ENCODE peak calls at places on chromosomes 1 and 21, in six cellular contexts. U is GM12878, M is HepG2, V is H1, L is SK-N-SH, J is K562. D is an unnamed sample.

GRCh38 chr1:183472488-183473285 is at the start of gene SMG7:
- DNase-seq in U (no peak), M (no peak), V (no peak), L (no peak), J (peak), D (peak)

GRCh38 chr1:70248729-70249128 is 27.5 kb downstream of the SRSF11 start:
- DNase-seq in U (no peak), M (no peak), V (no peak), L (no peak), J (no peak), D (no peak)

GRCh38 chr1:46667782-46668760 is at the start of gene ATPAF1:
- DNase-seq in U (peak), M (peak), V (peak), L (peak), J (peak), D (peak)

GRCh38 chr1:94068096-94068830 is 52.7 kb downstream of the ABCA4 start:
- DNase-seq in U (no peak), M (peak), V (no peak), L (no peak), J (no peak), D (no peak)

GRCh38 chr21:36697473-36698159 is 1.3 kb upstream of the SIM2 start:
- DNase-seq in U (no peak), M (no peak), V (peak), L (peak), J (no peak), D (no peak)

GRCh38 chr1:172662464-172663109 is 3.7 kb downstream of the FASLG start:
- DNase-seq in U (peak), M (no peak), V (no peak), L (peak), J (peak), D (peak)

GRCh38 chr1:86704972-86705632 is 726 bp downstream of the SH3GLB1 start:
- DNase-seq in U (no peak), M (peak), V (peak), L (peak), J (peak), D (peak)

GRCh38 chr1:59061876-59062275 is 235.0 kb upstream of the FGGY start:
- DNase-seq in U (no peak), M (no peak), V (no peak), L (no peak), J (peak), D (no peak)

GRCh38 chr1:21205416-21205815 is 28.7 kb upstream of the EIF4G3 start:
- DNase-seq in U (no peak), M (no peak), V (no peak), L (no peak), J (no peak), D (no peak)

GRCh38 chr21:45192332-45192731 is 95.4 kb downstream of the POFUT2 start:
- DNase-seq in U (no peak), M (no peak), V (no peak), L (no peak), J (no peak), D (no peak)

GRCh38 chr1:35707253-35708178 is 11.2 kb downstream of the C1orf216 start:
- DNase-seq in U (no peak), M (no peak), V (peak), L (peak), J (peak), D (no peak)

GRCh38 chr1:72284398-72285073 is 2.2 kb upstream of the NEGR1 start:
- DNase-seq in U (no peak), M (peak), V (peak), L (peak), J (no peak), D (no peak)

GRCh38 chr1:81221564-81221963 is 579.2 kb upstream of the ADGRL2 start:
- DNase-seq in U (no peak), M (no peak), V (no peak), L (no peak), J (no peak), D (no peak)

GRCh38 chr21:36981049-36981391 is 14.6 kb upstream of the HLCS start:
- DNase-seq in U (no peak), M (no peak), V (no peak), L (no peak), J (no peak), D (no peak)

GRCh38 chr1:28190337-28190979 is 14.0 kb upstream of the PTAFR start:
- DNase-seq in U (no peak), M (no peak), V (no peak), L (no peak), J (no peak), D (no peak)

GRCh38 chr1:231359113-231359512 is 21.0 kb downstream of the SPRTN start:
- DNase-seq in U (no peak), M (no peak), V (no peak), L (no peak), J (peak), D (no peak)

GRCh38 chr1:96492236-96492635 is 229.3 kb upstream of the PTBP2 start:
- DNase-seq in U (no peak), M (no peak), V (no peak), L (no peak), J (no peak), D (no peak)

GRCh38 chr1:178739285-178740045 is 14.4 kb downstream of the RALGPS2 start:
- DNase-seq in U (no peak), M (no peak), V (no peak), L (no peak), J (no peak), D (no peak)

GRCh38 chr21:36478941-36479340 is 981 bp downstream of the CLDN14 start:
- DNase-seq in U (no peak), M (no peak), V (peak), L (no peak), J (no peak), D (peak)

GRCh38 chr1:109959632-109959973 is 25.0 kb upstream of the AHCYL1 start:
- DNase-seq in U (no peak), M (no peak), V (no peak), L (no peak), J (no peak), D (no peak)

GRCh38 chr1:202618387-202619022 is 91.7 kb downstream of the SYT2 start:
- DNase-seq in U (no peak), M (no peak), V (no peak), L (no peak), J (no peak), D (no peak)

GRCh38 chr1:8396912-8397406 is 79.0 kb downstream of the SLC45A1 start:
- DNase-seq in U (peak), M (peak), V (no peak), L (peak), J (peak), D (no peak)

GRCh38 chr21:25912402-25912746 is 177.6 kb downstream of the GABPA start:
- DNase-seq in U (no peak), M (no peak), V (no peak), L (no peak), J (no peak), D (no peak)

GRCh38 chr1:6025269-6026094 is 20.2 kb upstream of the KCNAB2 start:
- DNase-seq in U (no peak), M (no peak), V (no peak), L (no peak), J (no peak), D (no peak)

GRCh38 chr1:41526956-41527561 is 42.6 kb upstream of the EDN2 start:
- DNase-seq in U (no peak), M (no peak), V (no peak), L (no peak), J (no peak), D (no peak)

GRCh38 chr1:203057831-203058673 is 27.8 kb downstream of the MYOG start:
- DNase-seq in U (no peak), M (no peak), V (no peak), L (peak), J (no peak), D (no peak)

GRCh38 chr1:1603671-1604373 is 3.9 kb upstream of the FNDC10 start:
- DNase-seq in U (no peak), M (no peak), V (no peak), L (no peak), J (no peak), D (no peak)

GRCh38 chr1:57489342-57490036 is 65.6 kb upstream of the DAB1 start:
- DNase-seq in U (no peak), M (no peak), V (no peak), L (no peak), J (no peak), D (no peak)

GRCh38 chr1:151399890-151400235 is 490 bp downstream of the PSMB4 start:
- DNase-seq in U (no peak), M (no peak), V (no peak), L (no peak), J (peak), D (no peak)

GRCh38 chr1:2459757-2460156 is 16.3 kb upstream of the PLCH2 start:
- DNase-seq in U (no peak), M (no peak), V (no peak), L (peak), J (no peak), D (no peak)

GRCh38 chr1:12148160-12148957 is 18.4 kb upstream of the TNFRSF1B start:
- DNase-seq in U (no peak), M (peak), V (no peak), L (no peak), J (peak), D (no peak)

GRCh38 chr1:153494976-153495535 is 34.6 kb upstream of the S100A7 start:
- DNase-seq in U (no peak), M (peak), V (peak), L (peak), J (peak), D (peak)

GRCh38 chr1:38026592-38027200 is 14.2 kb downstream of the UTP11 start:
- DNase-seq in U (no peak), M (no peak), V (no peak), L (no peak), J (peak), D (peak)

GRCh38 chr1:244874974-244875579 is 10.7 kb upstream of the HNRNPU start:
- DNase-seq in U (no peak), M (no peak), V (peak), L (no peak), J (no peak), D (no peak)

GRCh38 chr1:156489935-156490293 is 10.7 kb downstream of the MEF2D start:
- DNase-seq in U (no peak), M (no peak), V (no peak), L (no peak), J (no peak), D (no peak)

DNA sequence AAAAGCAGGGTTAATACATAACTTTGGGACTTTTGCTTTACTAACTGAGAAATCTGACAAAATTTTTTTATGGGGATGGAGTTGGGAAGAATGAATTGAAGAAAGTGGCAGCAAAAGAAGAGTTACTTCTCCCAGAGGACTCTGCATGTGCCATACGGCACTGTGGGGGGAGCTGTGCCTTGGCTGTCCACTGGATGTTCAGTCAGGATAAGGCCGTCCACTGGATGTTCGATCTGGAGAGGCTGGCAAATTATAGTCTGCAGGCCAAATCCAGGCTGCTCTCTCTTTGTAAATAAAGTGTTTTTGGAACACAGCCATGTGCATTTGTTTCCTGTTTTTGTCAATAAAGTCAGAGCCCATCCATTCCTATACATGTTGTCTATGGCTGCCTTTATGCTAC is 4.5 kb upstream of the MAP3K7CL start:
- DNase-seq in U (no peak), M (no peak), V (no peak), L (no peak), J (no peak), D (no peak)
- TF ChIP-seq JUND in U (no peak), M (no peak), V (no peak), L (no peak), J (no peak), D (no peak)

DNA sequence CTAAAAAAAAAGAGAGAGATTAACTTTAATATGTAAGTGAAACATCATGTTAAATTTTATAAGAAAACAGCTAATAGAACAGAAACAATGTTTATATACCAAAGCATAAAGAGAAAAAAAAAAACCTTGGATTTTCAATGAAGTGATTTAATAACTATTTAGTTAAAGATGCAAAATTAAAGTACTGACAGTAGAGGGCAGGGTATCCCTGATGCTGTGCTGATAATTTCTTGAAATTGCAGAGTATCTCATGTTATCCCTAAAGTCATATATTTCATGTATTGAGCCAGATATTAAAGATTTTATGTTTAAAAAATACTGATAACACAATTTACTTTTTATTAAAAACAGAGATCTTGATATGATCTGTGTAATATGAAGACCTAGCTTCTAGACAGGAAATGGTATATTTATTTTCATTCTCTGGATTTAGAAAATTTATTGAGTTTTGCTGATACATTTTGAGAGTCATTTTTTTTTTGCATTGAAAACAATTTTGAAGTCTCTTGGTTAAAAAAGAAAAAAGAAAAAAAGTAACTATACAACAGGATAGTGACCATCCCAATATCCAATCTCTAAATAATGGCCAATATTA is 273.2 kb downstream of the USP25 start:
- DNase-seq in U (no peak), M (no peak), V (no peak), L (peak), J (no peak), D (no peak)
- TF ChIP-seq JUND in U (no peak), M (no peak), V (no peak), L (no peak), J (no peak), D (no peak)

GRCh38 chr1:184801503-184801902 is 46.8 kb upstream of the EDEM3 start:
- DNase-seq in U (no peak), M (no peak), V (no peak), L (no peak), J (no peak), D (no peak)
- TF ChIP-seq JUND in U (no peak), M (no peak), V (no peak), L (peak), J (no peak), D (no peak)

GRCh38 chr1:16315437-16315836 is 36.8 kb downstream of the FBXO42 start:
- DNase-seq in U (no peak), M (no peak), V (no peak), L (no peak), J (no peak), D (no peak)

GRCh38 chr1:16326833-16327404 is 25.4 kb downstream of the FBXO42 start:
- DNase-seq in U (no peak), M (no peak), V (no peak), L (no peak), J (no peak), D (no peak)

GRCh38 chr1:16324456-16324890 is 27.8 kb downstream of the FBXO42 start:
- DNase-seq in U (no peak), M (no peak), V (no peak), L (no peak), J (peak), D (no peak)

GRCh38 chr1:16318544-16318943 is 33.7 kb downstream of the FBXO42 start:
- DNase-seq in U (no peak), M (no peak), V (no peak), L (no peak), J (no peak), D (no peak)

GRCh38 chr1:16321176-16321867 is 31.0 kb downstream of the FBXO42 start:
- DNase-seq in U (peak), M (peak), V (no peak), L (no peak), J (no peak), D (no peak)
- TF ChIP-seq JUND in U (no peak), M (no peak), V (no peak), L (no peak), J (no peak), D (no peak)